ENCODE peak calls at places on chromosomes 16 and 17, in four cellular contexts. I is IMR-90, W is endothelial cell of umbilical vein, O is K562. X is an unnamed sample.
A peak's percentile ranks its signal among the peaks of the same experiment; 100 is the strongest.

GRCh38 chr16:6483634-6484033 is 849.0 kb upstream of the RBFOX1 start:
- DNase-seq in I (no peak), W (no peak), O (no peak), X (no peak)

GRCh38 chr17:43720311-43721060 is 38.1 kb downstream of the SOST start:
- DNase-seq in I (peak; percentile 43), W (peak; percentile 70), O (peak; percentile 61), X (no peak)

GRCh38 chr16:51134269-51134812 is 16.7 kb downstream of the SALL1 start:
- DNase-seq in I (no peak), W (no peak), O (no peak), X (no peak)

GRCh38 chr17:3400008-3400407 is 1.8 kb upstream of the OR1E1 start:
- DNase-seq in I (no peak), W (no peak), O (no peak), X (no peak)

GRCh38 chr17:9330903-9331272 is 244.7 kb downstream of the STX8 start:
- DNase-seq in I (no peak), W (no peak), O (no peak), X (no peak)

GRCh38 chr17:80646328-80646727 is 101.7 kb downstream of the RPTOR start:
- DNase-seq in I (no peak), W (no peak), O (no peak), X (no peak)

GRCh38 chr16:66705790-66706505 is 9.4 kb upstream of the CMTM4 start:
- DNase-seq in I (peak; percentile 44), W (peak; percentile 24), O (no peak), X (no peak)

GRCh38 chr16:28477311-28477920 is 5.3 kb upstream of the NPIPB7 start:
- DNase-seq in I (no peak), W (no peak), O (no peak), X (no peak)

GRCh38 chr16:2884041-2884451 is 1.0 kb downstream of the FLYWCH2 start:
- DNase-seq in I (no peak), W (no peak), O (no peak), X (no peak)

GRCh38 chr16:85824161-85825135 is 25.0 kb downstream of the COX4I1 start:
- DNase-seq in I (no peak), W (no peak), O (no peak), X (no peak)

GRCh38 chr17:17403899-17404576 is 72.8 kb upstream of the MED9 start:
- DNase-seq in I (no peak), W (peak; percentile 82), O (no peak), X (no peak)

GRCh38 chr17:67779098-67779672 is 46.1 kb upstream of the BPTF start:
- DNase-seq in I (peak; percentile 61), W (peak; percentile 33), O (peak; percentile 71), X (no peak)

GRCh38 chr16:89922884-89923639 is at the start of gene TUBB3:
- DNase-seq in I (peak; percentile 77), W (peak; percentile 83), O (peak; percentile 91), X (no peak)

GRCh38 chr17:32142038-32142856 is at the start of gene RHOT1:
- DNase-seq in I (peak; percentile 90), W (peak; percentile 83), O (peak; percentile 69), X (peak; percentile 55)

GRCh38 chr17:32298298-32298697 is 32.7 kb downstream of the RHBDL3 start:
- DNase-seq in I (no peak), W (no peak), O (no peak), X (no peak)

GRCh38 chr16:66750279-66751134 is 902 bp downstream of the DYNC1LI2 start:
- DNase-seq in I (no peak), W (no peak), O (no peak), X (no peak)

GRCh38 chr16:8848231-8848938 is 20.4 kb downstream of the CARHSP1 start:
- DNase-seq in I (no peak), W (no peak), O (peak; percentile 7), X (no peak)

GRCh38 chr16:79261461-79261860 is 339.1 kb downstream of the MAF start:
- DNase-seq in I (no peak), W (no peak), O (peak; percentile 29), X (no peak)

GRCh38 chr16:29962344-29962994 is 590 bp downstream of the TMEM219 start:
- DNase-seq in I (peak; percentile 27), W (peak; percentile 59), O (peak; percentile 7), X (no peak)

GRCh38 chr17:44210342-44211192 is 8.9 kb downstream of the UBTF start:
- DNase-seq in I (peak; percentile 85), W (peak; percentile 89), O (peak; percentile 83), X (no peak)

GRCh38 chr16:73037331-73037745 is 10.6 kb downstream of the ZFHX3 start:
- DNase-seq in I (no peak), W (no peak), O (no peak), X (no peak)

GRCh38 chr16:68954871-68955635 is 111.7 kb downstream of the TANGO6 start:
- DNase-seq in I (no peak), W (no peak), O (no peak), X (no peak)

GRCh38 chr16:28567292-28567691 is 13.6 kb downstream of the SGF29 start:
- DNase-seq in I (no peak), W (no peak), O (no peak), X (no peak)

GRCh38 chr16:11407047-11407982 is 62.1 kb downstream of the RMI2 start:
- DNase-seq in I (peak; percentile 77), W (peak; percentile 74), O (peak; percentile 76), X (peak; percentile 21)

GRCh38 chr17:44610331-44610730 is 45.9 kb upstream of the MEIOC start:
- DNase-seq in I (no peak), W (no peak), O (peak; percentile 8), X (no peak)

GRCh38 chr17:70208825-70209555 is 39.7 kb downstream of the KCNJ2 start:
- DNase-seq in I (no peak), W (no peak), O (no peak), X (no peak)

GRCh38 chr17:29124135-29124930 is 55.9 kb downstream of the MYO18A start:
- DNase-seq in I (peak; percentile 82), W (peak; percentile 61), O (peak; percentile 68), X (no peak)

GRCh38 chr16:89364603-89365002 is 125.8 kb downstream of the ANKRD11 start:
- DNase-seq in I (peak; percentile 81), W (peak; percentile 33), O (no peak), X (no peak)

GRCh38 chr16:69937465-69937951 is 13.6 kb upstream of the CLEC18A start:
- DNase-seq in I (no peak), W (no peak), O (peak; percentile 35), X (no peak)

GRCh38 chr16:52404546-52404945 is 142.4 kb downstream of the TOX3 start:
- DNase-seq in I (no peak), W (no peak), O (no peak), X (no peak)
- H3K9me1 ChIP-seq in I (no peaks in the 10 kb centered on the region), W (no peaks in the 10 kb centered on the region), O (no peaks in the 10 kb centered on the region), X (no peaks in the 10 kb centered on the region)

GRCh38 chr17:417691-418420 is 65.2 kb upstream of the RPH3AL start:
- DNase-seq in I (no peak), W (no peak), O (no peak), X (no peak)

GRCh38 chr17:422196-422930 is 69.8 kb upstream of the RPH3AL start:
- DNase-seq in I (no peak), W (no peak), O (no peak), X (no peak)

GRCh38 chr17:419073-419735 is 66.6 kb upstream of the RPH3AL start:
- DNase-seq in I (no peak), W (no peak), O (no peak), X (no peak)

GRCh38 chr17:418421-418751 is 65.8 kb upstream of the RPH3AL start:
- DNase-seq in I (no peak), W (no peak), O (no peak), X (no peak)

GRCh38 chr17:420479-421175 is 68.0 kb upstream of the RPH3AL start:
- DNase-seq in I (no peak), W (no peak), O (no peak), X (no peak)
- H3K9me1 ChIP-seq in I (peaks cover 2% of the 10 kb centered on the region), W (no peaks in the 10 kb centered on the region), O (no peaks in the 10 kb centered on the region), X (no peaks in the 10 kb centered on the region)

GRCh38 chr17:72394531-72394930 is 273.7 kb downstream of the SOX9 start:
- DNase-seq in I (no peak), W (no peak), O (no peak), X (no peak)

GRCh38 chr17:72393553-72393952 is 272.7 kb downstream of the SOX9 start:
- DNase-seq in I (peak; percentile 95), W (peak; percentile 14), O (no peak), X (no peak)

GRCh38 chr17:72388765-72389473 is 268.1 kb downstream of the SOX9 start:
- DNase-seq in I (no peak), W (no peak), O (no peak), X (no peak)

GRCh38 chr17:72390675-72391501 is 270.1 kb downstream of the SOX9 start:
- DNase-seq in I (peak; percentile 88), W (no peak), O (no peak), X (no peak)

GRCh38 chr17:72392056-72393010 is 271.5 kb downstream of the SOX9 start:
- DNase-seq in I (peak; percentile 95), W (no peak), O (no peak), X (no peak)
- H3K9me1 ChIP-seq in I (peaks cover 35% of the 10 kb centered on the region), W (no peaks in the 10 kb centered on the region), O (no peaks in the 10 kb centered on the region), X (no peaks in the 10 kb centered on the region)

GRCh38 chr16:57639172-57639571 is 10.7 kb downstream of the ADGRG1 start:
- DNase-seq in I (no peak), W (no peak), O (peak; percentile 47), X (no peak)
- H3K9me1 ChIP-seq in I (peaks cover 16% of the 10 kb centered on the region), W (no peaks in the 10 kb centered on the region), O (no peaks in the 10 kb centered on the region), X (peaks cover 3% of the 10 kb centered on the region)

GRCh38 chr17:19551708-19552148 is 18.1 kb downstream of the SLC47A1 start:
- DNase-seq in I (no peak), W (no peak), O (no peak), X (no peak)

GRCh38 chr17:19555746-19556145 is 22.1 kb downstream of the SLC47A1 start:
- DNase-seq in I (no peak), W (no peak), O (no peak), X (no peak)

GRCh38 chr17:19554393-19554792 is 20.7 kb downstream of the SLC47A1 start:
- DNase-seq in I (no peak), W (peak; percentile 17), O (no peak), X (no peak)

GRCh38 chr17:19551148-19551547 is 17.5 kb downstream of the SLC47A1 start:
- DNase-seq in I (no peak), W (no peak), O (no peak), X (no peak)

DNA sequence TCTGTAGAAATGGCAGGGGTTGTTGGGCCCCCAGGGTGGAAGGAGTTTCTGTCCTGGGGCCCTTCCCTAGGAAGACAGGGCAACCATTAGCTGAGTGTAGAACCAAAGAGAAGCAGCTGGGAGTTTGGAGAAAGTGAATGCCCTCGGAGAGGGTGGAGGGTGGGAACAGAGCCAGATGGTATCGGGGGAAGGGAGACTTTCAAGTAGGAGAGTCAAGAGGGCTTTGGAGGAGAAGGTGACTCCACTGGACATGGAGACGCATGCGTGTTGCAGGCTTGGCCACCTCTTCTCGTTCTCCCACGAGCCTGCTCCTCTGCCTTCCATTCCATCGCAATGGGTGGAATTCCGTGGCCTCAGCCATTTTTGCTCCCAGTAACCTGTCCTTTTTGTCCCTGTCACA is 19.4 kb downstream of the SLC47A1 start:
- DNase-seq in I (no peak), W (no peak), O (no peak), X (no peak)
- H3K9me1 ChIP-seq in I (no peaks in the 10 kb centered on the region), W (no peaks in the 10 kb centered on the region), O (no peaks in the 10 kb centered on the region), X (no peaks in the 10 kb centered on the region)